ENCODE peak calls at places on chromosome 9, in eight cellular contexts. One of them, this sample, is unnamed.

GRCh38 chr9:22114956-22115355 is 105.9 kb upstream of the CDKN2B start:
- DNase-seq in lower lobe of right lung: no peak
- DNase-seq in choroid plexus epithelial cell: peak
- DNase-seq in WTC11: no peak
- DNase-seq in nephron progenitor cell: no peak
- DNase-seq in progenitor cell of endocrine pancreas: no peak
- DNase-seq in neural progenitor cell: no peak
- DNase-seq in A549: no peak
- DNase-seq in this sample: no peak

GRCh38 chr9:32378993-32379729 is 5.3 kb upstream of the ACO1 start:
- DNase-seq in lower lobe of right lung: no peak
- DNase-seq in choroid plexus epithelial cell: peak
- DNase-seq in WTC11: no peak
- DNase-seq in nephron progenitor cell: peak
- DNase-seq in progenitor cell of endocrine pancreas: no peak
- DNase-seq in neural progenitor cell: peak
- DNase-seq in A549: peak
- DNase-seq in this sample: peak

GRCh38 chr9:34999576-34999975 is 10.0 kb downstream of the DNAJB5 start:
- DNase-seq in lower lobe of right lung: no peak
- DNase-seq in choroid plexus epithelial cell: no peak
- DNase-seq in WTC11: no peak
- DNase-seq in nephron progenitor cell: no peak
- DNase-seq in progenitor cell of endocrine pancreas: no peak
- DNase-seq in neural progenitor cell: no peak
- DNase-seq in A549: no peak
- DNase-seq in this sample: no peak

GRCh38 chr9:4167040-4167671 is 132.7 kb downstream of the GLIS3 start:
- DNase-seq in lower lobe of right lung: no peak
- DNase-seq in choroid plexus epithelial cell: peak
- DNase-seq in WTC11: no peak
- DNase-seq in nephron progenitor cell: no peak
- DNase-seq in progenitor cell of endocrine pancreas: no peak
- DNase-seq in neural progenitor cell: no peak
- DNase-seq in A549: no peak
- DNase-seq in this sample: peak

GRCh38 chr9:124256517-124257069 is 1.2 kb upstream of the NEK6 start:
- DNase-seq in lower lobe of right lung: peak
- DNase-seq in choroid plexus epithelial cell: peak
- DNase-seq in WTC11: no peak
- DNase-seq in nephron progenitor cell: no peak
- DNase-seq in progenitor cell of endocrine pancreas: no peak
- DNase-seq in neural progenitor cell: peak
- DNase-seq in A549: no peak
- DNase-seq in this sample: peak

GRCh38 chr9:98342819-98343208 is 87.4 kb upstream of the TBC1D2 start:
- DNase-seq in lower lobe of right lung: no peak
- DNase-seq in choroid plexus epithelial cell: no peak
- DNase-seq in WTC11: no peak
- DNase-seq in nephron progenitor cell: no peak
- DNase-seq in progenitor cell of endocrine pancreas: no peak
- DNase-seq in neural progenitor cell: no peak
- DNase-seq in A549: no peak
- DNase-seq in this sample: no peak

GRCh38 chr9:33187519-33188218 is 20.5 kb upstream of the B4GALT1 start:
- DNase-seq in lower lobe of right lung: no peak
- DNase-seq in choroid plexus epithelial cell: peak
- DNase-seq in WTC11: no peak
- DNase-seq in nephron progenitor cell: no peak
- DNase-seq in progenitor cell of endocrine pancreas: no peak
- DNase-seq in neural progenitor cell: no peak
- DNase-seq in A549: no peak
- DNase-seq in this sample: peak

GRCh38 chr9:8895498-8896224 is 1096.1 kb upstream of the DMAC1 start:
- DNase-seq in lower lobe of right lung: no peak
- DNase-seq in choroid plexus epithelial cell: peak
- DNase-seq in WTC11: no peak
- DNase-seq in nephron progenitor cell: peak
- DNase-seq in progenitor cell of endocrine pancreas: no peak
- DNase-seq in neural progenitor cell: peak
- DNase-seq in A549: peak
- DNase-seq in this sample: peak

GRCh38 chr9:134604834-134605233 is 36.8 kb upstream of the COL5A1 start:
- DNase-seq in lower lobe of right lung: peak
- DNase-seq in choroid plexus epithelial cell: no peak
- DNase-seq in WTC11: no peak
- DNase-seq in nephron progenitor cell: no peak
- DNase-seq in progenitor cell of endocrine pancreas: no peak
- DNase-seq in neural progenitor cell: no peak
- DNase-seq in A549: no peak
- DNase-seq in this sample: no peak

GRCh38 chr9:76911971-76912370 is 6.1 kb upstream of the PRUNE2 start:
- DNase-seq in lower lobe of right lung: no peak
- DNase-seq in choroid plexus epithelial cell: no peak
- DNase-seq in WTC11: no peak
- DNase-seq in nephron progenitor cell: no peak
- DNase-seq in progenitor cell of endocrine pancreas: no peak
- DNase-seq in neural progenitor cell: no peak
- DNase-seq in A549: no peak
- DNase-seq in this sample: no peak

GRCh38 chr9:104882574-104882973 is 45.4 kb downstream of the ABCA1 start:
- DNase-seq in lower lobe of right lung: no peak
- DNase-seq in choroid plexus epithelial cell: no peak
- DNase-seq in WTC11: no peak
- DNase-seq in nephron progenitor cell: no peak
- DNase-seq in progenitor cell of endocrine pancreas: no peak
- DNase-seq in neural progenitor cell: no peak
- DNase-seq in A549: no peak
- DNase-seq in this sample: no peak

GRCh38 chr9:85392270-85392669 is 349.5 kb downstream of the AGTPBP1 start:
- DNase-seq in lower lobe of right lung: no peak
- DNase-seq in choroid plexus epithelial cell: no peak
- DNase-seq in WTC11: no peak
- DNase-seq in nephron progenitor cell: no peak
- DNase-seq in progenitor cell of endocrine pancreas: no peak
- DNase-seq in neural progenitor cell: no peak
- DNase-seq in A549: no peak
- DNase-seq in this sample: no peak

GRCh38 chr9:107749787-107750444 is 260.3 kb upstream of the KLF4 start:
- DNase-seq in lower lobe of right lung: peak
- DNase-seq in choroid plexus epithelial cell: peak
- DNase-seq in WTC11: peak
- DNase-seq in nephron progenitor cell: peak
- DNase-seq in progenitor cell of endocrine pancreas: no peak
- DNase-seq in neural progenitor cell: peak
- DNase-seq in A549: peak
- DNase-seq in this sample: peak

GRCh38 chr9:37972346-37972745 is 68.4 kb upstream of the SLC25A51 start:
- DNase-seq in lower lobe of right lung: no peak
- DNase-seq in choroid plexus epithelial cell: peak
- DNase-seq in WTC11: no peak
- DNase-seq in nephron progenitor cell: no peak
- DNase-seq in progenitor cell of endocrine pancreas: no peak
- DNase-seq in neural progenitor cell: peak
- DNase-seq in A549: no peak
- DNase-seq in this sample: peak

GRCh38 chr9:84556556-84556955 is 113.0 kb upstream of the NTRK2 start:
- DNase-seq in lower lobe of right lung: no peak
- DNase-seq in choroid plexus epithelial cell: no peak
- DNase-seq in WTC11: no peak
- DNase-seq in nephron progenitor cell: no peak
- DNase-seq in progenitor cell of endocrine pancreas: no peak
- DNase-seq in neural progenitor cell: no peak
- DNase-seq in A549: no peak
- DNase-seq in this sample: no peak

GRCh38 chr9:106846847-106847246 is 16.1 kb upstream of the ZNF462 start:
- DNase-seq in lower lobe of right lung: no peak
- DNase-seq in choroid plexus epithelial cell: peak
- DNase-seq in WTC11: no peak
- DNase-seq in nephron progenitor cell: no peak
- DNase-seq in progenitor cell of endocrine pancreas: no peak
- DNase-seq in neural progenitor cell: no peak
- DNase-seq in A549: no peak
- DNase-seq in this sample: no peak

GRCh38 chr9:132006657-132007370 is 72.9 kb downstream of the MED27 start:
- DNase-seq in lower lobe of right lung: no peak
- DNase-seq in choroid plexus epithelial cell: peak
- DNase-seq in WTC11: no peak
- DNase-seq in nephron progenitor cell: no peak
- DNase-seq in progenitor cell of endocrine pancreas: no peak
- DNase-seq in neural progenitor cell: no peak
- DNase-seq in A549: no peak
- DNase-seq in this sample: peak

GRCh38 chr9:78671785-78672184 is 374.9 kb downstream of the PSAT1 start:
- DNase-seq in lower lobe of right lung: no peak
- DNase-seq in choroid plexus epithelial cell: no peak
- DNase-seq in WTC11: no peak
- DNase-seq in nephron progenitor cell: no peak
- DNase-seq in progenitor cell of endocrine pancreas: no peak
- DNase-seq in neural progenitor cell: no peak
- DNase-seq in A549: no peak
- DNase-seq in this sample: peak

GRCh38 chr9:82490019-82490499 is 501.5 kb downstream of the SPATA31D1 start:
- DNase-seq in lower lobe of right lung: no peak
- DNase-seq in choroid plexus epithelial cell: peak
- DNase-seq in WTC11: no peak
- DNase-seq in nephron progenitor cell: no peak
- DNase-seq in progenitor cell of endocrine pancreas: no peak
- DNase-seq in neural progenitor cell: peak
- DNase-seq in A549: no peak
- DNase-seq in this sample: no peak

DNA sequence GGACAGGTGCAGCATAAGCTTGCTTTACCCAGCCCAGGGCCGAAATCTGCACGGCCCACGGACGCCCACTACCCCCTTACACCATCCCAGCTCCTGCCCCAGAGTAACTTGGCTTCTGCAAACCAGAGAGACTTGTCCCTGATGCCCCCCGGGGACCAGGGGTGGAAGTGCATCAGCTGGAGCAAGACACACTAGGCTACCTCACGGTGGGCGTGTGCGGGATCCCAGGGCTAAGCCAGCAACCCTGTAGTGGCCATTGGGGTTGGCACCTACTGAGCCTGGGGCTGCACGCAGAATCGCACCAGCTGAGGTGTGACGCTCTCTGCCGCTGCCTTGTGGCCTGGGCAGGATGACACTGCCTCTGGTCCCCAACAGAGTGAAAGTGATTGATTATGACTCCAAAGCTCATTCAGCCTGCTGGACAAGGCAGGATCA is 6.1 kb upstream of the ZNF79 start:
- DNase-seq in lower lobe of right lung: no peak
- DNase-seq in choroid plexus epithelial cell: peak
- DNase-seq in WTC11: peak
- DNase-seq in nephron progenitor cell: peak
- DNase-seq in progenitor cell of endocrine pancreas: no peak
- DNase-seq in neural progenitor cell: peak
- DNase-seq in A549: peak
- DNase-seq in this sample: no peak
- TF ChIP-seq CTCF in lower lobe of right lung: peak
- TF ChIP-seq CTCF in choroid plexus epithelial cell: peak
- TF ChIP-seq CTCF in WTC11: no peak
- TF ChIP-seq CTCF in nephron progenitor cell: peak
- TF ChIP-seq CTCF in progenitor cell of endocrine pancreas: peak
- TF ChIP-seq CTCF in neural progenitor cell: peak
- TF ChIP-seq CTCF in A549: peak
- TF ChIP-seq CTCF in this sample: peak

DNA sequence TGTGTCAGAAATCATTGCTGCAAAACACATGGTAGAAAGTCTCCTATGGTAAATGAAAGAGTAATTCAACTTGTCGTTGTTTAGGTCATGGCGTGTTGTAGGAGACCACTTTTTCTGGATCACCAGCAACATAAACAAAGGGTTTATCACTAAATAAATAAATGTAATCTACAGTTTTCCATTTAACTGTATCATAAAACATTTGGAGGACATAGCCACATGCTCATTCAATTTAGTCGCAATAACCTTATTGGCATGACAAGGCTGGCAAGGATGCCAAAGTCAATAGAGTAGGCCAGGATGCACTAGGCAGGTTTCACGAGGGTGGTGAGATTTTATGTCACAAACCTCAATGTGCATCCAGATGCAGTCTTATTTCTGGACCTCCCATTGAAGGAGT is 154.4 kb upstream of the ERCC6L2 start:
- DNase-seq in lower lobe of right lung: no peak
- DNase-seq in choroid plexus epithelial cell: no peak
- DNase-seq in WTC11: no peak
- DNase-seq in nephron progenitor cell: no peak
- DNase-seq in progenitor cell of endocrine pancreas: no peak
- DNase-seq in neural progenitor cell: no peak
- DNase-seq in A549: no peak
- DNase-seq in this sample: no peak
- TF ChIP-seq CTCF in lower lobe of right lung: no peak
- TF ChIP-seq CTCF in choroid plexus epithelial cell: no peak
- TF ChIP-seq CTCF in WTC11: no peak
- TF ChIP-seq CTCF in nephron progenitor cell: no peak
- TF ChIP-seq CTCF in progenitor cell of endocrine pancreas: no peak
- TF ChIP-seq CTCF in neural progenitor cell: no peak
- TF ChIP-seq CTCF in A549: no peak
- TF ChIP-seq CTCF in this sample: no peak

GRCh38 chr9:109253637-109254284 is 67.1 kb downstream of the EPB41L4B start:
- DNase-seq in lower lobe of right lung: no peak
- DNase-seq in choroid plexus epithelial cell: peak
- DNase-seq in WTC11: no peak
- DNase-seq in nephron progenitor cell: no peak
- DNase-seq in progenitor cell of endocrine pancreas: no peak
- DNase-seq in neural progenitor cell: no peak
- DNase-seq in A549: peak
- DNase-seq in this sample: peak
- TF ChIP-seq CTCF in lower lobe of right lung: no peak
- TF ChIP-seq CTCF in choroid plexus epithelial cell: peak
- TF ChIP-seq CTCF in WTC11: no peak
- TF ChIP-seq CTCF in nephron progenitor cell: no peak
- TF ChIP-seq CTCF in progenitor cell of endocrine pancreas: no peak
- TF ChIP-seq CTCF in neural progenitor cell: no peak
- TF ChIP-seq CTCF in A549: no peak
- TF ChIP-seq CTCF in this sample: no peak

DNA sequence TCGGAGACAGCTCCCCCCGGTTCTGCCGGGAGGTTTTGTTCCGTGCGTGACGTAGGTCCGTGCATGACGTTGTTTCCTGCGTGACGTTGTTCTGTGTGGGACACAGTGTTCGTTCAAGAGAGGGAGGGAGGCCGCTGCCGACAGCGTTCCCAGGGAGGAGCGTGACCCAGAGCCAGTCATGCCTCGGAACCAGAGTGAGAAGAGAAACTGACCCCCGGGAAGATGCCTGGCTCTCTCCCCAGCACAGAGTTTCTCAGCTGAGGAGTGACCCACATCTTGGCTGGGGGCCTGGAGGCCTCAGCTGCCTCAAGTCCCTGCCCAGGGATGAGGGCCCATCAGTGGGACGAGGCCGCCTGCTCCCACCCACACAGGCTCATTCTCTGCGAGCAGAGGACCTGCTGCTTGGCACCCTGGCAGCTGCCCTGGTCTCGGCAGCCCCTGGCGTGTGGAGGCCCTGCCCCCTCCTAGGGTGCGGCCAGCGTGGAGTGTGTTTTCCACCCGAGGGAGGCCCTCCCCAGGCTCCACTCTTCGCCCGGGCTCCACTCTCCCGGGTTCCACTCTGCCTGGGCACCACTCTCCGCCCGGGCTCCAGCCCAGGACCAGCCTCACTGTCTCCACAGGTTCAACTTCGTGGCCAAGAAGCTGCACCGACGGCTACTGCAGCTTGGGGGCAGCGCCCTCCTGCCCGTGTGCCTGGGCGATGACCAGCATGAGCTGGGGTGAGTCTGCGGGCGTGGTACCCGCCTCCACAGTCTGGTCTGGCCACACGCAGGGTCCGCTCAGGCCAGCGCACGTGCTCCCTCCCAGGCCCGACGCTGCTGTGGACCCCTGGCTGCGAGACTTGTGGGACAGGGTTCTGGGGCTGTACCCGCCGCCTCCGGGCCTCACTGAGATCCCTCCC is 7.9 kb downstream of the NDOR1 start:
- DNase-seq in lower lobe of right lung: no peak
- DNase-seq in choroid plexus epithelial cell: no peak
- DNase-seq in WTC11: no peak
- DNase-seq in nephron progenitor cell: no peak
- DNase-seq in progenitor cell of endocrine pancreas: no peak
- DNase-seq in neural progenitor cell: no peak
- DNase-seq in A549: no peak
- DNase-seq in this sample: no peak
- TF ChIP-seq CTCF in lower lobe of right lung: no peak
- TF ChIP-seq CTCF in choroid plexus epithelial cell: peak
- TF ChIP-seq CTCF in WTC11: no peak
- TF ChIP-seq CTCF in nephron progenitor cell: no peak
- TF ChIP-seq CTCF in progenitor cell of endocrine pancreas: no peak
- TF ChIP-seq CTCF in neural progenitor cell: no peak
- TF ChIP-seq CTCF in A549: peak
- TF ChIP-seq CTCF in this sample: no peak

This sample was measured in fibroblast of villous mesenchyme.